ENCODE peak calls at places on chromosomes 1 and 21, in seven cellular contexts. E is IMR-90, S is H1, D is mesendoderm, U is H9, P is neuronal stem cell, Q is mesenchymal stem cell. B is an unnamed sample.
A peak's percentile ranks its signal among the peaks of the same experiment; 100 is the strongest.

GRCh38 chr1:78607334-78607927 is 12.8 kb upstream of the IFI44L start:
- DNase-seq in E (peak; percentile 51), S (no peak), D (peak; percentile 16), U (no peak), P (no peak), Q (peak; percentile 27), B (no peak)

GRCh38 chr1:209202826-209203439 is 380.6 kb upstream of the CAMK1G start:
- DNase-seq in E (peak; percentile 64), S (no peak), D (peak; percentile 62), U (no peak), P (no peak), Q (peak; percentile 60), B (peak; percentile 29)

GRCh38 chr1:102691592-102692090 is 416.7 kb downstream of the COL11A1 start:
- DNase-seq in E (no peak), S (no peak), D (no peak), U (no peak), P (no peak), Q (no peak), B (no peak)

GRCh38 chr1:119767486-119767885 is 1.2 kb downstream of the HMGCS2 start:
- DNase-seq in E (no peak), S (no peak), D (no peak), U (no peak), P (no peak), Q (no peak), B (no peak)

GRCh38 chr1:200912737-200913407 is 18.2 kb downstream of the INAVA start:
- DNase-seq in E (no peak), S (no peak), D (no peak), U (no peak), P (no peak), Q (no peak), B (no peak)

GRCh38 chr1:101250656-101251272 is 13.9 kb downstream of the S1PR1 start:
- DNase-seq in E (peak; percentile 5), S (no peak), D (no peak), U (no peak), P (no peak), Q (no peak), B (no peak)

GRCh38 chr1:228303596-228303995 is 95.8 kb downstream of the OBSCN start:
- DNase-seq in E (no peak), S (no peak), D (no peak), U (no peak), P (no peak), Q (no peak), B (no peak)

GRCh38 chr1:19113362-19114092 is 96.5 kb downstream of the UBR4 start:
- DNase-seq in E (peak; percentile 18), S (no peak), D (peak; percentile 86), U (peak; percentile 34), P (no peak), Q (peak; percentile 30), B (no peak)

GRCh38 chr1:17553970-17554369 is 14.5 kb downstream of the ARHGEF10L start:
- DNase-seq in E (peak; percentile 85), S (no peak), D (peak; percentile 80), U (no peak), P (no peak), Q (peak; percentile 91), B (peak; percentile 72)

GRCh38 chr1:17978016-17978415 is 129.6 kb upstream of the IGSF21 start:
- DNase-seq in E (no peak), S (no peak), D (no peak), U (no peak), P (no peak), Q (no peak), B (no peak)

GRCh38 chr1:67749844-67750689 is 65.1 kb downstream of the GADD45A start:
- DNase-seq in E (peak; percentile 83), S (no peak), D (peak; percentile 83), U (no peak), P (no peak), Q (peak; percentile 92), B (peak; percentile 68)

GRCh38 chr1:196609114-196609737 is 986 bp upstream of the KCNT2 start:
- DNase-seq in E (peak; percentile 11), S (no peak), D (peak; percentile 93), U (peak; percentile 75), P (no peak), Q (no peak), B (peak; percentile 2)

GRCh38 chr21:14545906-14546480 is at the start of gene SAMSN1:
- DNase-seq in E (no peak), S (no peak), D (no peak), U (no peak), P (no peak), Q (peak; percentile 26), B (peak; percentile 24)
- H3K27ac ChIP-seq in E (no peak within 1 kb of the TSS), S (no peak within 1 kb of the TSS), D (no peak within 1 kb of the TSS), U (no peak within 1 kb of the TSS), P (no peak within 1 kb of the TSS), Q (no peak within 1 kb of the TSS), B (no peak within 1 kb of the TSS)

GRCh38 chr1:24089743-24090555 is 22.0 kb downstream of the MYOM3 start:
- DNase-seq in E (no peak), S (no peak), D (no peak), U (no peak), P (no peak), Q (no peak), B (no peak)
- H3K18ac ChIP-seq in E (no peak overlapping the region), S (no peak overlapping the region), D (no peak overlapping the region), U (no peak overlapping the region), P (peak overlapping the region; percentile 75), Q (no peak overlapping the region), B (no peak overlapping the region)

DNA sequence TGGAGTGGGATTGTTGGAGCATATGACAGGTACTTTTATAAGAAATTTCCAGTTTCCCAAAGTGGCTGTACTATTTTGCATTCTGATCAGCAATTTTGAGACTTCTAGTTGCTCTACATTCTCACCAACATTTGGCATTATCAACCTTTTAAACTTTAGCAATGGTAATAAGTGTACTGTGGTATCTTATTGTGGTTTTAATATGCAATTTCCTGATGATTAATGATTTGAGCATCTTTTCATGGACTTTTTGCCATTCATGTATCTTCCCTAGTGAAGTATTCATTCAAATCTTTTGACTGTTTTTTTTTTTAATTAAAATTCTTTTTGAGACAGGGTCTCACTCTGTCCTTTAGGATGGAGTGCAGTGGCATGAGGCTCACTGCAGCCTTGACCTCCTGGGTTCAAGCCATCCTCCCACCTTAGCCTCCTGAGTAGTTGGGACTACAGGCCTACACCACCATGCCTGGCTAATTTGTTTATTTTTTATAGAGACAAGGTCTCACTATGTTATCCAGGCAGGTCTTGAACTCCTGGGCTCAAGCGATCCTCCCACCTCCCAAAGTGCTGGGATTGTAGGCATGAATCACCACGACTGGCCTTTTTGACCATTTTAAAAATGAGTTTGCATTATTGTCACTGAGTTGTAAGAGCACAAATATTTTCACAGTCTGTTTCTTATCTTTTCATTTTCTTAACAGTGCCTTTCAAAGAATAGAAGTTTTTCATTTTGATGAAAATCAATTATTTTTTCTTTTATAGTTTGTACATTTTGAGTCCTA is 7.8 kb upstream of the SLC6A9 start:
- DNase-seq in E (peak; percentile 39), S (no peak), D (no peak), U (no peak), P (no peak), Q (no peak), B (no peak)
- H3K27ac ChIP-seq in E (no peak overlapping the region), S (no peak overlapping the region), D (no peak overlapping the region), U (no peak overlapping the region), P (no peak overlapping the region), Q (no peak overlapping the region), B (no peak overlapping the region)

DNA sequence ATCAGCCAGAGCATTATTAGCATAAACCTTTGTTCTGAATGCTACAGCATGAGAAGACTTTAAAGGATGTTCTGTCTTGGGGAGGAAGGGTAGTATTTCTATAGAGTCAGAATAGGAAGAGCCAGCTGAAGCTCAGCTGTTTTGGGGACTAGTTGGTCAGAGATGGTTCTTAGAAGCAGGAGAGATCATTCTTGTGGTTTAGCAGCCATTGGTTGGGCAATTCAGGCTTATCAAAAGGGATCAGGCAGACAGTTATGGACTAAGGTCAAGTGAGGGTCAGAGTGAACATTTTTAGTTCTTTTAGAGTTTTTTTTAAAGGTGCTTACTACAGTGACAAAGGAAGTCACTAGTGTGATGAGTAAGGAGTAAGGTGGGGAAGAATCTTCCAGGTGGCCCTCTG is 245.5 kb downstream of the RPS6KC1 start:
- DNase-seq in E (peak; percentile 4), S (no peak), D (no peak), U (no peak), P (no peak), Q (no peak), B (no peak)
- H3K18ac ChIP-seq in E (no peak overlapping the region), S (no peak overlapping the region), D (no peak overlapping the region), U (no peak overlapping the region), P (no peak overlapping the region), Q (no peak overlapping the region), B (no peak overlapping the region)

DNA sequence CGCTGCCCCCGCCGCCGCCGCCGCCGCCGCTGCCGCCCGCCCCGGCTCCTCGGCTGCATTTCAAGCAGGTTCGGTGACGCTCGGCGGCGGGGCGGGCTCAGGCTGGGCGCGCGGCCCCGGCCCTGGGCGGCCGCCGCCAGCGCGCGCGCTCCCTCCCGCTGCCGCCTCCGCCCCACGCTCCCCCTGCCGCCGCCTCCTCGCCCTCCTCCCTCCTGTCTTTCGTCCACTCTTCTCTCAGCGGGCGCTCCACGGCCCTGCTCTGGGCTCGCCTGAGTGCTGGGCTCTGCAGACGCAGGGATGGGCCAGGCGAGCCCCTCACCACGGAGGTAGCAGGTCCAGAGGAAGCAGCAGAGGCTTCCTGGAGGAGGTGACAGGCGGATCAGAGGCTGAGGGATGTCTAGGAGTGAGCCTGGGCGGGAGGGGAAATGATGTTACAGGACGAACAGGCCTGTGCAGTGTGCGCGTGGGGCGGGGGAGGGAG is at the start of gene LRP8:
- DNase-seq in E (peak; percentile 56), S (peak; percentile 82), D (peak; percentile 80), U (peak; percentile 66), P (peak; percentile 67), Q (peak; percentile 75), B (peak; percentile 74)
- H3K27ac ChIP-seq in E (peak within 1 kb of the TSS; percentile 77), S (peak within 1 kb of the TSS; percentile 78), D (peak within 1 kb of the TSS; percentile 96), U (no peak within 1 kb of the TSS), P (peak within 1 kb of the TSS; percentile 90), Q (no peak within 1 kb of the TSS), B (no peak within 1 kb of the TSS)